ENCODE peak calls at places on chromosomes 13 and 19, in nine cellular contexts. One of them, this sample, is unnamed.

GRCh38 chr13:112532837-112533745 is 54.9 kb downstream of the TUBGCP3 start:
- DNase-seq in body of pancreas: no peak
- DNase-seq in Panc1: no peak
- DNase-seq in psoas muscle: no peak
- DNase-seq in left ventricle myocardium inferior: no peak
- DNase-seq in heart right ventricle: no peak
- DNase-seq in fibroblast of lung: no peak
- DNase-seq in breast epithelium: no peak
- DNase-seq in HAP-1: no peak
- DNase-seq in this sample: no peak

GRCh38 chr13:28475916-28476725 is 18.8 kb downstream of the FLT1 start:
- DNase-seq in HAP-1: peak; percentile 41
- DNase-seq in body of pancreas: no peak
- DNase-seq in Panc1: no peak
- DNase-seq in heart right ventricle: no peak
- DNase-seq in left ventricle myocardium inferior: no peak
- DNase-seq in fibroblast of lung: peak; percentile 96
- DNase-seq in psoas muscle: no peak
- DNase-seq in breast epithelium: no peak
- DNase-seq in this sample: no peak

GRCh38 chr13:110445183-110445582 is 116.3 kb downstream of the RAB20 start:
- DNase-seq in heart right ventricle: no peak
- DNase-seq in body of pancreas: no peak
- DNase-seq in left ventricle myocardium inferior: no peak
- DNase-seq in HAP-1: no peak
- DNase-seq in breast epithelium: no peak
- DNase-seq in Panc1: no peak
- DNase-seq in fibroblast of lung: peak; percentile 43
- DNase-seq in psoas muscle: no peak
- DNase-seq in this sample: no peak

GRCh38 chr19:2805261-2805900 is 14.3 kb upstream of the ZNF554 start:
- DNase-seq in fibroblast of lung: no peak
- DNase-seq in breast epithelium: no peak
- DNase-seq in left ventricle myocardium inferior: no peak
- DNase-seq in Panc1: no peak
- DNase-seq in heart right ventricle: no peak
- DNase-seq in body of pancreas: no peak
- DNase-seq in psoas muscle: no peak
- DNase-seq in HAP-1: no peak
- DNase-seq in this sample: no peak

GRCh38 chr13:100484708-100485107 is 103.9 kb downstream of the GGACT start:
- DNase-seq in body of pancreas: no peak
- DNase-seq in breast epithelium: no peak
- DNase-seq in fibroblast of lung: no peak
- DNase-seq in left ventricle myocardium inferior: no peak
- DNase-seq in HAP-1: no peak
- DNase-seq in psoas muscle: no peak
- DNase-seq in heart right ventricle: no peak
- DNase-seq in Panc1: no peak
- DNase-seq in this sample: no peak

GRCh38 chr13:75368167-75368566 is 113.8 kb downstream of the TBC1D4 start:
- DNase-seq in psoas muscle: no peak
- DNase-seq in fibroblast of lung: peak; percentile 93
- DNase-seq in left ventricle myocardium inferior: no peak
- DNase-seq in body of pancreas: no peak
- DNase-seq in Panc1: no peak
- DNase-seq in heart right ventricle: peak; percentile 87
- DNase-seq in HAP-1: no peak
- DNase-seq in breast epithelium: no peak
- DNase-seq in this sample: peak; percentile 42

GRCh38 chr13:98997051-98997730 is 19.3 kb upstream of the DOCK9 start:
- DNase-seq in left ventricle myocardium inferior: no peak
- DNase-seq in Panc1: no peak
- DNase-seq in body of pancreas: no peak
- DNase-seq in heart right ventricle: no peak
- DNase-seq in breast epithelium: no peak
- DNase-seq in HAP-1: no peak
- DNase-seq in fibroblast of lung: no peak
- DNase-seq in psoas muscle: no peak
- DNase-seq in this sample: no peak

GRCh38 chr13:108496364-108497215 is 132.8 kb upstream of the MYO16 start:
- DNase-seq in HAP-1: no peak
- DNase-seq in breast epithelium: no peak
- DNase-seq in body of pancreas: no peak
- DNase-seq in heart right ventricle: no peak
- DNase-seq in Panc1: no peak
- DNase-seq in psoas muscle: no peak
- DNase-seq in left ventricle myocardium inferior: no peak
- DNase-seq in fibroblast of lung: peak; percentile 16
- DNase-seq in this sample: no peak

GRCh38 chr19:16315825-16316505 is 8.7 kb upstream of the KLF2 start:
- DNase-seq in fibroblast of lung: peak; percentile 100
- DNase-seq in left ventricle myocardium inferior: peak; percentile 52
- DNase-seq in heart right ventricle: peak; percentile 77
- DNase-seq in breast epithelium: no peak
- DNase-seq in psoas muscle: no peak
- DNase-seq in HAP-1: no peak
- DNase-seq in Panc1: no peak
- DNase-seq in body of pancreas: peak; percentile 25
- DNase-seq in this sample: peak; percentile 78

GRCh38 chr13:100196380-100196779 is 107.5 kb downstream of the PCCA start:
- DNase-seq in heart right ventricle: no peak
- DNase-seq in psoas muscle: no peak
- DNase-seq in HAP-1: no peak
- DNase-seq in left ventricle myocardium inferior: no peak
- DNase-seq in body of pancreas: no peak
- DNase-seq in fibroblast of lung: no peak
- DNase-seq in Panc1: no peak
- DNase-seq in breast epithelium: no peak
- DNase-seq in this sample: no peak

GRCh38 chr13:42076309-42076713 is 27.9 kb downstream of the DGKH start:
- DNase-seq in left ventricle myocardium inferior: no peak
- DNase-seq in Panc1: no peak
- DNase-seq in HAP-1: no peak
- DNase-seq in body of pancreas: no peak
- DNase-seq in heart right ventricle: no peak
- DNase-seq in psoas muscle: no peak
- DNase-seq in fibroblast of lung: peak; percentile 63
- DNase-seq in breast epithelium: no peak
- DNase-seq in this sample: no peak

GRCh38 chr19:33388817-33389573 is 15.5 kb downstream of the CEBPG start:
- DNase-seq in breast epithelium: peak; percentile 48
- DNase-seq in heart right ventricle: no peak
- DNase-seq in HAP-1: no peak
- DNase-seq in Panc1: no peak
- DNase-seq in left ventricle myocardium inferior: peak; percentile 58
- DNase-seq in body of pancreas: peak; percentile 5
- DNase-seq in fibroblast of lung: no peak
- DNase-seq in psoas muscle: peak; percentile 86
- DNase-seq in this sample: no peak

GRCh38 chr13:90839061-90839460 is 508.4 kb upstream of the MIR17HG start:
- DNase-seq in Panc1: no peak
- DNase-seq in body of pancreas: no peak
- DNase-seq in psoas muscle: no peak
- DNase-seq in fibroblast of lung: no peak
- DNase-seq in heart right ventricle: no peak
- DNase-seq in left ventricle myocardium inferior: no peak
- DNase-seq in breast epithelium: no peak
- DNase-seq in HAP-1: no peak
- DNase-seq in this sample: no peak

GRCh38 chr19:14871619-14872230 is 14.2 kb downstream of the OR7A17 start:
- DNase-seq in left ventricle myocardium inferior: no peak
- DNase-seq in HAP-1: peak; percentile 21
- DNase-seq in fibroblast of lung: peak; percentile 38
- DNase-seq in heart right ventricle: no peak
- DNase-seq in breast epithelium: no peak
- DNase-seq in psoas muscle: no peak
- DNase-seq in body of pancreas: no peak
- DNase-seq in Panc1: no peak
- DNase-seq in this sample: no peak

GRCh38 chr19:10116866-10117616 is 2.7 kb downstream of the EIF3G start:
- DNase-seq in fibroblast of lung: no peak
- DNase-seq in breast epithelium: no peak
- DNase-seq in psoas muscle: peak; percentile 49
- DNase-seq in HAP-1: no peak
- DNase-seq in heart right ventricle: no peak
- DNase-seq in body of pancreas: no peak
- DNase-seq in Panc1: no peak
- DNase-seq in left ventricle myocardium inferior: no peak
- DNase-seq in this sample: no peak
- H3K27me3 ChIP-seq in fibroblast of lung: no peaks in the 10 kb centered on the region
- H3K27me3 ChIP-seq in breast epithelium: no peaks in the 10 kb centered on the region
- H3K27me3 ChIP-seq in psoas muscle: no peaks in the 10 kb centered on the region
- H3K27me3 ChIP-seq in HAP-1: no peaks in the 10 kb centered on the region
- H3K27me3 ChIP-seq in heart right ventricle: no peaks in the 10 kb centered on the region
- H3K27me3 ChIP-seq in body of pancreas: no peaks in the 10 kb centered on the region
- H3K27me3 ChIP-seq in Panc1: no peaks in the 10 kb centered on the region
- H3K27me3 ChIP-seq in left ventricle myocardium inferior: no peaks in the 10 kb centered on the region
- H3K27me3 ChIP-seq in this sample: no peaks in the 10 kb centered on the region

DNA sequence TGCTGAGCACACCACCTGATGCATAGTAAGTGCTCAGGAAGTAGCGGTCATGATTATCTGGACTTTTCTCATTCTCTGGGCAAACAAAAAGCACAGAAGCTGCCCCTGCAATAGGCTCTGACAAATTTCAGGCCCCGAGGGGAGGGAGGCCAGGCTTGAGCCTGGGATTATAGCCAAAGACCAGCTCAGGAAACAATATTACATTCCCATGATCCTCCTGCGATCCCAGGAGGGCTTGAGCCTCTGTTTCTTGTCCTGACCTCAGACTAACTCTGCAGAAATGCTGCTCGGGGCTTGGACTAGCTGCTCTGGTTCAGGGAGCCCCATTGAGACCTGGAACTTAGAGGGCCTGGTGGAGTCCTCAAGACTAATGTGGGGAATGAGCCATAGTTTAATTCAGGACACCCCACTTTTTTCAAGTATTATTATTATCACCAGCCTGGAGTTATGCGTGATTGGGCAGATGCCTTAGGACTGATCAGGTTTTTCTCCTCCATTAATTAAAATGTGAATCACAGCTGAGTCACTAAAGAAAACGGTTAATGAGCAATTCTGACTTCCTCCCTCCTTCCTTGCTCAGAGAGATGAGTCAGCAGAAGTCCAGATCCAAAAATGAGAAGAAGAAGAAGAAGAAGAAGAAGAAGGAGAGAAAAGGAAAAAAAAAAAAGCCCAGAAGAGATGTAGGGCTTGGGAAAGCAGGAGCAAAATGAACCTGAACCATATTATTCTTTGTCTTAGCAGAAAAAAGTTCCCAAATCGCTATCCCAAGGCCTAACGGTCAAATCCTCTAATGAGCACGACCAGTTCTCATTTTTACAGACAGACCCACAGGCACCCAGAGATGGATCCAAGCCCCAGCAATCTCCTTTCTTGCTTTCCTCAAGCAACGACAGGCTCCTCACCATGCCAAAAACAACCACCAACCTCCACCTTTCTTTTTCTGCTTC is 107.2 kb downstream of the CACNA1A start:
- DNase-seq in body of pancreas: no peak
- DNase-seq in HAP-1: no peak
- DNase-seq in breast epithelium: no peak
- DNase-seq in left ventricle myocardium inferior: peak; percentile 19
- DNase-seq in fibroblast of lung: peak; percentile 79
- DNase-seq in Panc1: peak; percentile 35
- DNase-seq in heart right ventricle: no peak
- DNase-seq in psoas muscle: no peak
- DNase-seq in this sample: no peak
- H3K4me3 ChIP-seq in body of pancreas: no peak overlapping the region
- H3K4me3 ChIP-seq in HAP-1: no peak overlapping the region
- H3K4me3 ChIP-seq in breast epithelium: no peak overlapping the region
- H3K4me3 ChIP-seq in left ventricle myocardium inferior: no peak overlapping the region
- H3K4me3 ChIP-seq in fibroblast of lung: peak overlapping the region; percentile 1
- H3K4me3 ChIP-seq in Panc1: peak overlapping the region; percentile 18
- H3K4me3 ChIP-seq in heart right ventricle: no peak overlapping the region
- H3K4me3 ChIP-seq in psoas muscle: no peak overlapping the region
- H3K4me3 ChIP-seq in this sample: no peak overlapping the region

DNA sequence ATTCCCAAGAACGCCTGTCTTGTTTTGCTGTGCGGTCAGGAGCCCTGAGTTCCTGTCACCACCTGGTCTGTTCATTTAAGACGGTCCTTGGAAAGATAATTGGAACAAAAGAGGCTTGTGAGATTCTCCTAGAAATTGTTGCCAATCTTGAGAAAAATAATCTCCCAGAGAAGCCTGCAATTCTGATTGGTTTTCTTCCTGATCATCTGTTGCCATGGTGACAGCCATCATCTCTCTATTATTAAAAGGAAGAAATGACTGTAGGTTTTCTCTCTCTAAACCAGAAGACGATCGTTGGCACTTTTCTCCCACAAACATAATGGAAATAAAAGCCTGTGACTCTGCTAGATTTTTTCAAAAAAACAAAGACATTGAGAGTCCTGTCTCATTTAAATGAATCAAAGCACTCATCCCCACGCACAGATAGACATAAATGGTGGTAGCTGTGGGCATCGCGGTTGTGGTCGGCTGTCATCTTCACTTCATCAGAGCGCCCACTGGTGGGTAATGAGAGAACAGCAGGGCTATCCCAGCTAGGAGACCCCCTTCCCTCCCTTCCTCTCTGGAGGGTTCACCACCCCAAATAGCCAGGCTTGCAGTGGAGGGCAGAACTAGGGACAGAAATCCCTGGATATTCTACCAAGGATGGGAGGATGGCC is 21.7 kb upstream of the CALM3 start:
- DNase-seq in left ventricle myocardium inferior: no peak
- DNase-seq in fibroblast of lung: no peak
- DNase-seq in breast epithelium: no peak
- DNase-seq in Panc1: no peak
- DNase-seq in psoas muscle: no peak
- DNase-seq in heart right ventricle: no peak
- DNase-seq in body of pancreas: no peak
- DNase-seq in HAP-1: no peak
- DNase-seq in this sample: no peak
- H3K4me1 ChIP-seq in left ventricle myocardium inferior: no peaks in the 10 kb centered on the region
- H3K4me1 ChIP-seq in fibroblast of lung: no peaks in the 10 kb centered on the region
- H3K4me1 ChIP-seq in breast epithelium: no peaks in the 10 kb centered on the region
- H3K4me1 ChIP-seq in Panc1: no peaks in the 10 kb centered on the region
- H3K4me1 ChIP-seq in psoas muscle: no peaks in the 10 kb centered on the region
- H3K4me1 ChIP-seq in heart right ventricle: no peaks in the 10 kb centered on the region
- H3K4me1 ChIP-seq in body of pancreas: no peaks in the 10 kb centered on the region
- H3K4me1 ChIP-seq in HAP-1: no peaks in the 10 kb centered on the region
- H3K4me1 ChIP-seq in this sample: no peaks in the 10 kb centered on the region

DNA sequence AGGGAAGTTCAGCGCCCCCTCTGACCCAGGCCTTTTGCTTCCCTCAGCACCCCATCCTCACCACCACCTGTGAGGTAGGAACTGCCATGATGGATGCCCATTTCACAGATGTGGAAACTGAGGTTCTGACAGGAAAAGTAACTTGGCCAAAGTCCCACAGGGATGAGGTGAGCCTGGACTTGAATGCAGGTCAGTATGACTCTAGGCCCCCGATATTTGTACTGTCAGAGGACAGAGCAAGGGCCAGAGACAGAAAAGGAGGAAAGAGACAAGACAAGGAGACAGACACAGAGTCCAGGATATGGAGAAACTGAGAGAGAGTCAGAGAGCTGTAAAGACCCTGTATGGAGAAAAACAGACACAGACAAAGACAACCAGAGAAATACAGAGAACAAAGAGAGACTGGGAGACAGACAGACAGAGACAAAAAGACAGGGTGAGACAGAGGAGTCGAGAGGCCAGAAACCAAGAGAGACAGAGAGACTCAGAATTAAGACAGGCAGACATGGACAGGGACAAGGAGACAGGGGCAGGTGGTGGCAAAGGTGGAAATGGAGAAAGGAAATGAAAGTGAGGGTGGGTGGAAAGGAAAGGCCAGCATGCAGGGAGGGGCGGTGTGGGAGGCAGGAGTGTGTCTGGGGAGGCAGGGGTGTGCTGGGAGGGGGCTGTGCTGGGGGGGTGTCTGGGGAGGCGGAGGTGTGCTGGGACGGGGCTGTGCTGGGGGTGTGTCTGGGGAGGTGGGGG is 5.0 kb downstream of the ERFL start:
- DNase-seq in left ventricle myocardium inferior: no peak
- DNase-seq in HAP-1: no peak
- DNase-seq in Panc1: no peak
- DNase-seq in breast epithelium: no peak
- DNase-seq in fibroblast of lung: no peak
- DNase-seq in heart right ventricle: no peak
- DNase-seq in psoas muscle: no peak
- DNase-seq in body of pancreas: no peak
- DNase-seq in this sample: no peak
- H3K27me3 ChIP-seq in left ventricle myocardium inferior: peaks cover 98% of the 10 kb centered on the region
- H3K27me3 ChIP-seq in HAP-1: peaks cover 3% of the 10 kb centered on the region
- H3K27me3 ChIP-seq in Panc1: no peaks in the 10 kb centered on the region
- H3K27me3 ChIP-seq in breast epithelium: peaks cover 3% of the 10 kb centered on the region
- H3K27me3 ChIP-seq in fibroblast of lung: peaks cover 42% of the 10 kb centered on the region
- H3K27me3 ChIP-seq in heart right ventricle: peaks cover 92% of the 10 kb centered on the region
- H3K27me3 ChIP-seq in psoas muscle: no peaks in the 10 kb centered on the region
- H3K27me3 ChIP-seq in body of pancreas: peaks cover 11% of the 10 kb centered on the region
- H3K27me3 ChIP-seq in this sample: peaks cover 8% of the 10 kb centered on the region

This sample was measured in tibial artery.